ENCODE peak calls at places on chromosomes 3 and 15, in six cellular contexts. One of them, this sample, is unnamed.

GRCh38 chr15:20340931-20341661 is 200.5 kb downstream of the GOLGA6L6 start:
- DNase-seq in H1: no peak
- DNase-seq in HepG2: no peak
- DNase-seq in K562: peak
- DNase-seq in GM12892: no peak
- DNase-seq in GM12878: no peak
- DNase-seq in this sample: no peak

GRCh38 chr3:17190353-17191078 is 305.8 kb downstream of the PLCL2 start:
- DNase-seq in H1: no peak
- DNase-seq in HepG2: no peak
- DNase-seq in K562: no peak
- DNase-seq in GM12892: no peak
- DNase-seq in GM12878: no peak
- DNase-seq in this sample: no peak

GRCh38 chr15:83379574-83379973 is 67.6 kb upstream of the SH3GL3 start:
- DNase-seq in H1: no peak
- DNase-seq in HepG2: no peak
- DNase-seq in K562: no peak
- DNase-seq in GM12892: no peak
- DNase-seq in GM12878: no peak
- DNase-seq in this sample: no peak

GRCh38 chr3:170178631-170179030 is 2.9 kb downstream of the PHC3 start:
- DNase-seq in H1: no peak
- DNase-seq in HepG2: no peak
- DNase-seq in K562: no peak
- DNase-seq in GM12892: no peak
- DNase-seq in GM12878: no peak
- DNase-seq in this sample: peak

GRCh38 chr3:72299321-72299802 is 514.4 kb upstream of the PROK2 start:
- DNase-seq in H1: no peak
- DNase-seq in HepG2: no peak
- DNase-seq in K562: no peak
- DNase-seq in GM12892: no peak
- DNase-seq in GM12878: no peak
- DNase-seq in this sample: no peak

GRCh38 chr3:41819200-41819599 is 142.7 kb downstream of the ULK4 start:
- DNase-seq in H1: no peak
- DNase-seq in HepG2: no peak
- DNase-seq in K562: no peak
- DNase-seq in GM12892: no peak
- DNase-seq in GM12878: no peak
- DNase-seq in this sample: no peak

GRCh38 chr3:9194509-9195184 is 54.8 kb downstream of the SRGAP3 start:
- DNase-seq in H1: no peak
- DNase-seq in HepG2: no peak
- DNase-seq in K562: no peak
- DNase-seq in GM12892: no peak
- DNase-seq in GM12878: no peak
- DNase-seq in this sample: no peak

GRCh38 chr3:115436767-115437301 is 186.5 kb upstream of the GAP43 start:
- DNase-seq in H1: no peak
- DNase-seq in HepG2: peak
- DNase-seq in K562: no peak
- DNase-seq in GM12892: no peak
- DNase-seq in GM12878: no peak
- DNase-seq in this sample: no peak

GRCh38 chr15:60551147-60551780 is 72.3 kb upstream of the ICE2 start:
- DNase-seq in H1: no peak
- DNase-seq in HepG2: no peak
- DNase-seq in K562: no peak
- DNase-seq in GM12892: no peak
- DNase-seq in GM12878: peak
- DNase-seq in this sample: no peak

GRCh38 chr3:129556358-129556695 is 13.4 kb downstream of the H1-8 start:
- DNase-seq in H1: no peak
- DNase-seq in HepG2: no peak
- DNase-seq in K562: no peak
- DNase-seq in GM12892: no peak
- DNase-seq in GM12878: no peak
- DNase-seq in this sample: no peak

GRCh38 chr3:129558076-129558771 is 15.2 kb downstream of the H1-8 start:
- DNase-seq in H1: no peak
- DNase-seq in HepG2: no peak
- DNase-seq in K562: no peak
- DNase-seq in GM12892: no peak
- DNase-seq in GM12878: no peak
- DNase-seq in this sample: no peak

GRCh38 chr3:129555616-129556357 is 12.8 kb downstream of the H1-8 start:
- DNase-seq in H1: no peak
- DNase-seq in HepG2: no peak
- DNase-seq in K562: no peak
- DNase-seq in GM12892: no peak
- DNase-seq in GM12878: no peak
- DNase-seq in this sample: no peak

GRCh38 chr3:129557737-129558037 is 14.7 kb downstream of the H1-8 start:
- DNase-seq in H1: no peak
- DNase-seq in HepG2: no peak
- DNase-seq in K562: no peak
- DNase-seq in GM12892: no peak
- DNase-seq in GM12878: no peak
- DNase-seq in this sample: no peak

DNA sequence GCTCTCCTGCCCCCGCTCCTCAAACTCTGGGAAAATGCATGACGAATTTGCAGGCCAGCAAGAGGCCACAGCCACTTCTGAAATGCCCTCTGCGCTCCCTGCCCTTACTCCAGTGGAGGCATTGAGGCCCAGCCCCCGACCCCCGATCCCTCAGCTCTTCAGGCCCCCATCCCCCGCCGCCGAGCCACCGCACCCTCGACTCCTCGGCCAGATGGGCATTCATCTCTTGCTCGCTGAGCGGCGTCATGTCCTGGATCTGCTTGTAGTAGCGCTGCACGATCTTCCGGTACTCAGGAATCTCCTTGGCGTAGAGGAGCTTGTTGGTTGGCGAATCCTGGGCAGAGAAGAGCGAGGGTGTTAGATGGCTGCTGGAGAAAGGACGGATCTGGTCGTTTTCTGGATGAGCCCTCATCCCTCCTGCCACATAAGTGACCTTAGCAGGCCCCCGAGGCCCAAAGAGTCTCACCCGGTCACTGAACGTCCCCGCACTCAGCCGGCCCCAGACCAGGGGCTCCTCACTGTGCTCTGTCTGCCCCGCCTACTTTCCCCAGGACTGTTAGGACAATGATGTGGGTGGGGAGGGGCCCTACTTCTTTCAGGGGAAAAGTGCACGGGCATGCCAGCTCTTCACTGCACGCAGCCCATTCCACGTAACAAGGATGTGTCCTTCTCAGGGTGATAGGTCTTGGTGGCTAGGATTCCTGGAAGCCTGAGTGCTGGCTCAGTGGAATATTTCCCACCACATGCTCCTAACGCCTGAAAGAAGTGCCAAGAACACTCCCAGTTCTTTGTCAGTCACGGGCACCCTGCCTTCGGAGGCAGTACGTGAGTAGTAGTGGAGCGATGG is 14.1 kb downstream of the H1-8 start:
- DNase-seq in H1: no peak
- DNase-seq in HepG2: no peak
- DNase-seq in K562: no peak
- DNase-seq in GM12892: no peak
- DNase-seq in GM12878: no peak
- DNase-seq in this sample: no peak
- TF ChIP-seq POLR2AphosphoS5 in H1: no peak
- TF ChIP-seq POLR2AphosphoS5 in HepG2: no peak
- TF ChIP-seq POLR2AphosphoS5 in K562: no peak
- TF ChIP-seq POLR2AphosphoS5 in GM12892: no peak
- TF ChIP-seq POLR2AphosphoS5 in GM12878: no peak
- TF ChIP-seq POLR2AphosphoS5 in this sample: no peak

DNA sequence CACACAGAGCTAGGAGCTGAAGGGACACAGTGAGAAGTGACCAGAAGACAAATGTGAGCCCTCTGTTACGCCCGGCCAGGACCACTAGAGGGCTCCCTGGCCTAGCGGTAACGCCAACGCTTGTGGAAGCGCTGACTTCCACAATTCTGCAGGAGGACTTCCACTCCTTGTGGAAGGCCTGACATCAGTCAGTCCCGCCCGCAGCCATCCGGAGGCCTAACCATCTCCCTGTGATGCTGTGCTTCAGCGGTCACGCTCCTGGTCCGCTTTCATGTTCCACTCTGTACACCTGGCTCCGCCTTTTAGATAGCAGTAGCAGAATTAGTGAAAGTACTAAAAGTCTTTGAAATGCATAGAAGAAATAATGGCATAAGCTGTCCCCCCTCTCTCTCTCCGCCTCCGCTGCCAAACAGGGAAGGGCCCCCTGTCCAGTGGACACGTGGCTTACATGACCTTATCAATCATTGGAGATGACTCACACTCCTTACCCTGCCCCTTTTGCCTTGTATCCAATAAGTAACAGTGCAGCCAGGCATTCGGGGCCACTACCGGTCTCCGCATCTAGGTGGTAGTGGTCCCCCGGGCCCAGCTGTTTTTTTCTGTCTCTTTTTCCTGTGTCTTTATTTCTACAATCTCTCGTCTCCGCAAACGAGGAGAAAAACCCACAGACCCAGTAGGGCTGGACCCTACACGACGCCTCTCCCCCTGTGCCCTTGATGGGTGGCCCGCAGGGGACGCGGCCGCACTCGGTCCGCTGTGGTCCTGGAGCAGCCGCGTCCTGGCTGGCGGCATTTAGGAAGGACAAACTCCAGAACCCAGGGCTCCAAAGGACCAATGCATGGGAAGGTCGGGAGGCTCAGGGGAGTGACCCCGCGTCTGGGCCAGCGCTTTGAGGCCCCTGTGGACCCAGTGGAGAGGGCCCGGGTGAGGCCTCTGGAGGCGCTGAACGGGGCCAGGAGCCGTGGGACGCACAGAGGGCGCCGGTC is 27.0 kb upstream of the RPL32 start:
- DNase-seq in H1: peak
- DNase-seq in HepG2: peak
- DNase-seq in K562: peak
- DNase-seq in GM12892: peak
- DNase-seq in GM12878: no peak
- DNase-seq in this sample: peak
- TF ChIP-seq POLR2A in H1: no peak
- TF ChIP-seq POLR2A in HepG2: no peak
- TF ChIP-seq POLR2A in K562: peak
- TF ChIP-seq POLR2A in GM12892: no peak
- TF ChIP-seq POLR2A in GM12878: no peak
- TF ChIP-seq POLR2A in this sample: no peak

DNA sequence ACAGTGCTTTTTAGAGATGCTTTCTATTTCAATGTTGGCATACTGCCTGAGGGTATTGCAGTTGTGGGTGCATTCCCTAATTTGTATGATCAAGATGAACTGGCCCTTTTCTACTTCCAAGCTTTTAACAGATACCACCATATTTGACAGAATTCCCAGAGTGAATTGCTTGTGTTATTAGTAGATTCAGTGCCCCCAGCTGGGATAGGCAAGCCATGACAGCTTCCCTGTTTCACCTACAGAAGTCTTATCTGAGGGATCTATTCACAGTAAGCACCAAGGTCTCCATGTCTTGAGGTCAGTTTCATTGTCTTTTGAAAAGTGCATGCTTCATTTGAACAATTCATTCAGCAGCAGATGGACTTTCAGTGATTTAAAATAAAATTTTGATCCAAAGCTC is 68.8 kb upstream of the GOLGA6B start:
- DNase-seq in H1: no peak
- DNase-seq in HepG2: peak
- DNase-seq in K562: no peak
- DNase-seq in GM12892: no peak
- DNase-seq in GM12878: no peak
- DNase-seq in this sample: no peak
- TF ChIP-seq TAF1 in H1: no peak
- TF ChIP-seq TAF1 in HepG2: no peak
- TF ChIP-seq TAF1 in K562: no peak
- TF ChIP-seq TAF1 in GM12892: no peak
- TF ChIP-seq TAF1 in GM12878: no peak
- TF ChIP-seq TAF1 in this sample: no peak

DNA sequence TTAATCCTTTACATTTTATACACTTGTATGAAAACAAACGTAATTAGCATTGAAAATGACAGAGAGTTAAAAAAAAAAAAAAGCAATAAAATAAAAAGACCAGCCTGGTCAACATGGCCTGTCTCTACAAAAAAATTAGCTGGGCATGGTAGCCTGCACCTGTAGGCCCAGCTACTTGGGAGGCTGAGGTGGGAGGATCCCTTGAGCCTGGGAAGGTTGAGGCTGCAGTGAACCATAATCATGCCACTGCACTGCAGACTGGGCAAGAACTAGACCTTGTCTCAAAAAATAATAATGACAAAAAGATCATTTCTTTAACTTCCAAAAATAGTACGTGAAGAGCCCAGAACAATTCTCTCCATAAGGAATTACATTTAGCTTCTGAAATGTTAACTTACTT is 1.9 kb downstream of the SSR3 start:
- DNase-seq in H1: no peak
- DNase-seq in HepG2: no peak
- DNase-seq in K562: no peak
- DNase-seq in GM12892: no peak
- DNase-seq in GM12878: no peak
- DNase-seq in this sample: no peak
- TF ChIP-seq POLR2AphosphoS5 in H1: no peak
- TF ChIP-seq POLR2AphosphoS5 in HepG2: no peak
- TF ChIP-seq POLR2AphosphoS5 in K562: no peak
- TF ChIP-seq POLR2AphosphoS5 in GM12892: no peak
- TF ChIP-seq POLR2AphosphoS5 in GM12878: no peak
- TF ChIP-seq POLR2AphosphoS5 in this sample: no peak